ENCODE peak calls at places on chromosomes 12 and 14, in eight cellular contexts. K, V, U, R, J, Y, C and X are unnamed samples.

GRCh38 chr12:11922361-11922760 is 148.4 kb upstream of the BCL2L14 start:
- DNase-seq in K (peak; percentile 30), V (no peak), U (no peak), R (no peak), J (no peak), Y (no peak), C (no peak), X (no peak)

GRCh38 chr12:93370947-93371346 is 6.8 kb upstream of the NUDT4 start:
- DNase-seq in K (no peak), V (no peak), U (no peak), R (no peak), J (no peak), Y (no peak), C (no peak), X (no peak)

GRCh38 chr12:14948672-14949071 is 10.3 kb upstream of the ERP27 start:
- DNase-seq in K (peak; percentile 96), V (peak; percentile 69), U (peak; percentile 27), R (no peak), J (no peak), Y (peak; percentile 9), C (peak; percentile 66), X (peak; percentile 89)

GRCh38 chr12:76883826-76884225 is 5.0 kb upstream of the CSRP2 start:
- DNase-seq in K (peak; percentile 57), V (no peak), U (peak; percentile 96), R (no peak), J (no peak), Y (no peak), C (peak; percentile 17), X (peak; percentile 59)

GRCh38 chr12:15774819-15775218 is 14.4 kb downstream of the EPS8 start:
- DNase-seq in K (no peak), V (no peak), U (no peak), R (no peak), J (no peak), Y (no peak), C (no peak), X (peak; percentile 51)

GRCh38 chr12:12685305-12685704 is 10.7 kb downstream of the GPR19 start:
- DNase-seq in K (no peak), V (no peak), U (peak; percentile 7), R (no peak), J (no peak), Y (no peak), C (no peak), X (no peak)

GRCh38 chr12:78384541-78384940 is 480.0 kb upstream of the SYT1 start:
- DNase-seq in K (no peak), V (no peak), U (no peak), R (no peak), J (no peak), Y (no peak), C (no peak), X (no peak)

GRCh38 chr14:98957211-98958047 is 314.6 kb downstream of the BCL11B start:
- DNase-seq in K (no peak), V (no peak), U (no peak), R (peak; percentile 84), J (no peak), Y (no peak), C (peak; percentile 69), X (no peak)

GRCh38 chr12:113405687-113406086 is 2.0 kb upstream of the SDS start:
- DNase-seq in K (no peak), V (no peak), U (no peak), R (no peak), J (no peak), Y (no peak), C (no peak), X (no peak)

GRCh38 chr12:67042697-67043131 is 226.4 kb upstream of the CAND1 start:
- DNase-seq in K (peak; percentile 74), V (peak; percentile 48), U (peak; percentile 36), R (no peak), J (peak; percentile 61), Y (no peak), C (no peak), X (peak; percentile 1)

GRCh38 chr12:126483145-126484068 is 1418.2 kb downstream of the AACS start:
- DNase-seq in K (peak; percentile 1), V (peak; percentile 3), U (no peak), R (no peak), J (no peak), Y (no peak), C (no peak), X (no peak)

GRCh38 chr12:109154485-109155438 is 38.4 kb downstream of the ACACB start:
- DNase-seq in K (peak; percentile 73), V (peak; percentile 76), U (peak; percentile 64), R (peak; percentile 87), J (peak; percentile 93), Y (peak; percentile 92), C (peak; percentile 98), X (peak; percentile 53)